ENCODE peak calls at places on chromosomes 5 and 9, in eight cellular contexts. W is ovary, O is lower leg skin, D is body of pancreas, J is H1, B is heart left ventricle, H is breast epithelium, V is spleen. R is an unnamed sample.

GRCh38 chr5:116145416-116145815 is 60.6 kb downstream of the COMMD10 start:
- DNase-seq in B (no peak), O (no peak), H (no peak), D (no peak), V (no peak), W (no peak), J (no peak), R (no peak)

GRCh38 chr5:169706758-169707450 is 69.8 kb downstream of the DOCK2 start:
- DNase-seq in J (no peak), H (no peak), B (no peak), D (no peak), W (no peak), O (no peak), V (no peak), R (no peak)

GRCh38 chr5:34459908-34460307 is 196.2 kb upstream of the RAI14 start:
- DNase-seq in D (no peak), W (no peak), H (no peak), O (no peak), V (no peak), J (no peak), B (no peak), R (no peak)

GRCh38 chr9:110714314-110714713 is 45.7 kb downstream of the MUSK start:
- DNase-seq in J (no peak), H (no peak), D (no peak), V (no peak), O (no peak), B (no peak), W (no peak), R (no peak)

GRCh38 chr5:1004598-1005361 is 3.8 kb upstream of the NKD2 start:
- DNase-seq in O (no peak), J (peak; percentile 73), D (peak; percentile 75), V (peak; percentile 86), B (peak; percentile 81), H (peak; percentile 76), W (peak; percentile 71), R (peak; percentile 74)

GRCh38 chr5:36090033-36090432 is 23.4 kb upstream of the UGT3A2 start:
- DNase-seq in W (no peak), H (no peak), O (no peak), B (no peak), J (peak; percentile 60), V (no peak), D (no peak), R (no peak)

GRCh38 chr5:118533923-118534322 is 454.4 kb downstream of the DTWD2 start:
- DNase-seq in J (no peak), H (no peak), O (no peak), V (no peak), W (no peak), D (no peak), B (peak; percentile 11), R (no peak)

GRCh38 chr9:106443520-106443919 is 419.4 kb upstream of the ZNF462 start:
- DNase-seq in J (no peak), H (no peak), B (no peak), D (no peak), V (no peak), O (no peak), W (no peak), R (no peak)

GRCh38 chr5:42569325-42569724 is 146.1 kb downstream of the GHR start:
- DNase-seq in J (no peak), B (no peak), V (no peak), W (no peak), O (no peak), H (no peak), D (no peak), R (no peak)

GRCh38 chr9:126499005-126499910 is 114.5 kb upstream of the LMX1B start:
- DNase-seq in W (peak; percentile 64), D (peak; percentile 52), H (no peak), V (peak; percentile 90), O (no peak), J (peak; percentile 79), B (no peak), R (peak; percentile 36)

GRCh38 chr5:73776405-73776804 is 150.4 kb downstream of the ARHGEF28 start:
- DNase-seq in O (no peak), J (no peak), W (no peak), D (no peak), B (no peak), H (no peak), V (no peak), R (no peak)

DNA sequence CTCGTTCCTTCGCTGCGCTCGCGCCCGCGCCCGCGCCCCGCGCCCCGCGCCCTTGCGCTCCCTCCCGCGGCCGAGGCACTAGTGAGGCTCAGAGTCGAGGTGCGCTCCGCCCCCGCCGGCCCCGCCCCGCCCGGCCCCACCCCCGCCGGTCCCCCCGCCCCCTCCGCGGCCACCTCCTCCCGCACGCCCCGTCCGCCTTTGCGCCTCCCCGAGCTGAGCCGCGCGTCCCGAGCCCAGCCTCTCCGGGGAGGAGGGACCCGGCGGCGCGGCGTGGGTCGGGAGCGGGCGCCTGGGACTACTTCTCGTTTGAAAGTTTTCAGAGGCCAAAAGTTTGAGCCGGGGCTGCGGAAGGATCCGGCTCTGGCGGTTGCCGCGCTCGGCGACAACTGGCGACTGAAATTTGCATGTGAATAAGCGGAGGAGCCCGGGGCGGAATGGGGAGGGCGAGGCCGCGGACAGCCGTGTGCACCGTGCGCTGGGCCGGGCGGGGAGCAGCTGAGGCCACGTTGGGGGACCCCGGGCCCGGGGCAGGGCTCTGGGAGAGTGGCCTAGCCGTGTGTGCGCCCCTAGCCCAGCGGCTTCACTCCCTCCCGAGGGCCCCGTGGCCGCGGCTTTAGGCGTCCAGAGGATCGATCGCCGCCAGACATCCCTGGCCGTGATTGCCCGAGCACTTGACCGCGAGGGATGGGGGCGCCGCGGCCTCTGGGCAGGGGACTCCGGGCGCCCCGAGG is at the start of gene NOTCH1:
- DNase-seq in W (peak; percentile 87), O (peak; percentile 89), B (peak; percentile 96), J (peak; percentile 86), V (peak; percentile 99), H (peak; percentile 92), D (peak; percentile 92), R (peak; percentile 92)
- TF ChIP-seq POLR2A in W (peak; percentile 26), O (no peak), B (peak; percentile 72), J (no peak), V (no peak), H (no peak), D (peak; percentile 70), R (peak; percentile 57)

DNA sequence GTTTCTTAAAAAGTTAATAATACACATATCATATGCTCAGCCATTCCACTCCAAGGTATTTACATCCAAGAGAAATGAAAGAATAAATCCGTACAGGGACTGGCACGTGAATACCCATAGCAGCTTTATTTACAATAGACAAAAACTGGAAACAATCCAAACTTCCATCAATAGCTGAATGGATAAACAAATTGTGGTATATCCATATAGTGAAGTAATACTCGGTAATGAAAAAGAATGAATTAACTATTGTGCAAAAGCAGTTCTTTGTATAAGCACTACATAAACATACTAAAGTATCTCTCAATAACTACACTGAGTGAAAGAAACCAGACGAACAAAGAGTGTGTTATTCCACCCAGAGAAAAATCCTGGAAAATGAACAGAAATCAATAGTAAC is 17.6 kb downstream of the COL23A1 start:
- DNase-seq in J (no peak), V (no peak), H (no peak), W (no peak), D (no peak), B (no peak), O (no peak), R (no peak)
- TF ChIP-seq POLR2A in J (no peak), V (no peak), H (no peak), W (no peak), D (no peak), B (no peak), O (no peak), R (no peak)

GRCh38 chr5:75717082-75717922 is at the start of gene POC5:
- DNase-seq in H (peak; percentile 99), B (peak; percentile 96), W (peak; percentile 99), J (peak; percentile 99), O (peak; percentile 97), V (peak; percentile 98), D (peak; percentile 99), R (peak; percentile 97)
- TF ChIP-seq POLR2A in H (peak; percentile 36), B (peak; percentile 68), W (peak; percentile 33), J (peak; percentile 81), O (no peak), V (no peak), D (peak; percentile 34), R (peak; percentile 35)

GRCh38 chr9:36763778-36764177 is 191.1 kb downstream of the MELK start:
- DNase-seq in H (no peak), B (no peak), W (no peak), O (no peak), V (no peak), D (no peak), J (no peak), R (no peak)

GRCh38 chr9:36762958-36763357 is 190.3 kb downstream of the MELK start:
- DNase-seq in V (no peak), B (no peak), W (no peak), J (no peak), D (no peak), H (no peak), O (no peak), R (no peak)

GRCh38 chr9:36764364-36765076 is 191.8 kb downstream of the MELK start:
- DNase-seq in H (no peak), W (no peak), V (no peak), J (no peak), D (no peak), B (no peak), O (no peak), R (no peak)

GRCh38 chr9:36765077-36765390 is 192.3 kb downstream of the MELK start:
- DNase-seq in W (no peak), H (no peak), B (no peak), O (no peak), V (no peak), D (no peak), J (no peak), R (no peak)

GRCh38 chr9:36765468-36766341 is 193.0 kb downstream of the MELK start:
- DNase-seq in J (peak; percentile 94), H (no peak), D (peak; percentile 89), O (peak; percentile 55), V (peak; percentile 95), B (peak; percentile 45), W (peak; percentile 91), R (peak; percentile 27)
- TF ChIP-seq POLR2A in J (no peak), H (no peak), D (peak; percentile 15), O (no peak), V (no peak), B (no peak), W (no peak), R (no peak)

GRCh38 chr5:177593511-177593910 is 1.5 kb downstream of the TMED9 start:
- DNase-seq in J (no peak), B (no peak), V (peak; percentile 19), H (no peak), O (no peak), W (no peak), D (no peak), R (no peak)
- TF ChIP-seq POLR2A in J (no peak), B (no peak), V (no peak), H (no peak), O (no peak), W (no peak), D (no peak), R (no peak)

DNA sequence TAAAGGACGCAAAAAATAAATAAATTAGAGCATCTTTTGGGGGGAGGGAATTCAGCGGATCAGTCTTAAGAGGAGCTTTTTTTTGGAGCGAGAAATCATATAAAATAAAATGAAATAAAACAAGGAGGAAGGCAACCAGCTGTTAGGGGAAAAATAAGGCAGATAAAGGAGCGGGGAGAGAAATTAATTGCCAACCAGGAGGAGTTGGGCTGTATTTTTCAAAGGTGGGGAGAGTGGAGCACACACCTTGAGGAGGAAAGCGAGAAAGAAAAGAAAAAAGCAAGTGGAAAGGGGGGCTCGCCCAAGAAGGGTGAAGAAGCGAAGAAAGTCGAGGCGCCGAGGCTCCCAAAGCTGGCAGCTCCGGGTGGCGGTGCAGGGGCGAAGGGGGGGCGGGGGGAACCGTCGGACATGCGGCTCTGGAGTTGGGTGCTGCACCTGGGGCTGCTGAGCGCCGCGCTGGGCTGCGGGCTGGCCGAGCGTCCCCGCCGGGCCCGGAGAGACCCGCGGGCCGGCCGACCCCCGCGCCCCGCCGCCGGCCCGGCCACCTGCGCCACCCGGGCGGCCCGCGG is at the start of gene PAPPA:
- DNase-seq in V (no peak), W (peak; percentile 55), D (peak; percentile 23), H (no peak), J (peak; percentile 53), O (no peak), B (no peak), R (peak; percentile 49)
- TF ChIP-seq POLR2A in V (no peak), W (no peak), D (no peak), H (no peak), J (no peak), O (no peak), B (no peak), R (no peak)

R was measured in uterus.